ENCODE peak calls at places on chromosomes 11 and 22, in six cellular contexts. Y, L, U, B, V and M are unnamed samples.

GRCh38 chr22:29195118-29195963 is 10.4 kb upstream of the EMID1 start:
- DNase-seq in Y (no peak), L (no peak), U (peak), B (no peak), V (no peak), M (no peak)

GRCh38 chr22:22462813-22463567 is 45.6 kb downstream of the ZNF280B start:
- DNase-seq in Y (no peak), L (no peak), U (no peak), B (no peak), V (no peak), M (no peak)

GRCh38 chr11:66227700-66228099 is 40.7 kb upstream of the RAB1B start:
- DNase-seq in Y (no peak), L (no peak), U (no peak), B (no peak), V (no peak), M (no peak)

GRCh38 chr22:42766860-42767259 is 46.2 kb upstream of the A4GALT start:
- DNase-seq in Y (no peak), L (no peak), U (no peak), B (no peak), V (no peak), M (no peak)

GRCh38 chr11:17775507-17776212 is 41.1 kb downstream of the KCNC1 start:
- DNase-seq in Y (no peak), L (no peak), U (peak), B (no peak), V (no peak), M (no peak)

GRCh38 chr22:35349704-35350538 is 31.0 kb upstream of the HMOX1 start:
- DNase-seq in Y (no peak), L (no peak), U (no peak), B (no peak), V (no peak), M (no peak)

GRCh38 chr11:1222491-1223345 is at the start of gene MUC5B:
- DNase-seq in Y (peak), L (no peak), U (peak), B (peak), V (peak), M (peak)

GRCh38 chr11:17798716-17799115 is 64.1 kb downstream of the KCNC1 start:
- DNase-seq in Y (no peak), L (no peak), U (no peak), B (no peak), V (no peak), M (no peak)

GRCh38 chr11:4539603-4540219 is 5.3 kb upstream of the OR52M1 start:
- DNase-seq in Y (peak), L (peak), U (no peak), B (no peak), V (peak), M (peak)

GRCh38 chr11:65814131-65814959 is 19.4 kb upstream of the SNX32 start:
- DNase-seq in Y (no peak), L (no peak), U (no peak), B (no peak), V (no peak), M (peak)

GRCh38 chr22:46072030-46072881 is 78.1 kb upstream of the PPARA start:
- DNase-seq in Y (peak), L (no peak), U (peak), B (peak), V (no peak), M (peak)

GRCh38 chr22:46070215-46070721 is 80.1 kb upstream of the PPARA start:
- DNase-seq in Y (peak), L (peak), U (peak), B (peak), V (no peak), M (peak)

GRCh38 chr22:46070722-46071450 is 79.4 kb upstream of the PPARA start:
- DNase-seq in Y (peak), L (no peak), U (peak), B (peak), V (no peak), M (peak)

GRCh38 chr22:46072981-46073682 is 77.2 kb upstream of the PPARA start:
- DNase-seq in Y (peak), L (no peak), U (peak), B (peak), V (no peak), M (peak)

GRCh38 chr22:46071451-46072029 is 78.8 kb upstream of the PPARA start:
- DNase-seq in Y (peak), L (peak), U (peak), B (peak), V (no peak), M (peak)
- TF ChIP-seq EP300 in Y (peak), L (peak), U (no peak), B (no peak), V (no peak), M (no peak)

GRCh38 chr11:60840711-60841430 is 1.0 kb upstream of the CCDC86 start:
- DNase-seq in Y (peak), L (peak), U (peak), B (no peak), V (no peak), M (no peak)

GRCh38 chr11:60842688-60843605 is 1.0 kb downstream of the CCDC86 start:
- DNase-seq in Y (no peak), L (no peak), U (no peak), B (no peak), V (no peak), M (no peak)

GRCh38 chr11:60844870-60845221 is 2.9 kb downstream of the CCDC86 start:
- DNase-seq in Y (no peak), L (no peak), U (no peak), B (no peak), V (no peak), M (no peak)

GRCh38 chr11:60844045-60844869 is 2.3 kb downstream of the CCDC86 start:
- DNase-seq in Y (no peak), L (no peak), U (no peak), B (no peak), V (no peak), M (no peak)

DNA sequence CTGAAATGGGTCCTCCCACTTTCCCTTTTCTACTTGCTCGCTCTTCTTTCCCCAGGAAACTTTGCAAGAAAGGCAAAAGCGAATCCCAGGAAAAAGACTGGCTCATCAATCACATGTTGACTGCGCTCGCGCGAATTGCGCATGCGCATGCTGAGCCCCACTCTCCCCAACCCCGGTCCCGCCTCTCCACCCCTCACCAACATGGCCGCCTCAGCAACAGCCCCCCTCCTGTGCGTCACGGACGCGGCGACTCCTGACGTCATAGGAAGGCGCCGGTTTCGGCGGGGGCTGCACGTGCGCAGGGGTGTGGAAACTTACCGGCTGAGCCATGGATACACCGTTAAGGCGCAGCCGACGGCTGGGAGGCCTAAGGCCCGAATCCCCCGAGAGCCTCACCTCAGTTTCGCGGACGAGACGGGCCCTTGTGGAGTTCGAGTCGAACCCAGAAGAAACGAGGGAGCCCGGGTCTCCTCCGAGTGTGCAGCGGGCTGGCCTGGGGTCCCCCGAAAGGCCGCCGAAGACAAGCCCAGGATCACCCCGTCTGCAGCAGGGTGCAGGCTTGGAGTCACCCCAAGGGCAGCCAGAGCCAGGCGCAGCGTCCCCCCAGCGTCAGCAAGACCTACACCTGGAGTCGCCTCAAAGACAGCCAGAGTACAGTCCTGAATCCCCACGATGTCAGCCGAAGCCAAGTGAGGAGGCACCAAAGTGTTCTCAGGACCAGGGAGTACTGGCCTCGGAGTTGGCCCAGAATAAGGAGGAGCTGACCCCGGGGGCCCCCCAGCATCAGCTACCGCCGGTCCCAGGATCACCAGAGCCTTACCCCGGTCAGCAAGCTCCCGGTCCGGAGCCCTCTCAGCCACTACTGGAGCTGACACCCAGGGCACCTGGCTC is at the start of gene CCDC86:
- DNase-seq in Y (peak), L (peak), U (peak), B (peak), V (peak), M (peak)
- TF ChIP-seq EP300 in Y (peak), L (peak), U (peak), B (no peak), V (no peak), M (no peak)

DNA sequence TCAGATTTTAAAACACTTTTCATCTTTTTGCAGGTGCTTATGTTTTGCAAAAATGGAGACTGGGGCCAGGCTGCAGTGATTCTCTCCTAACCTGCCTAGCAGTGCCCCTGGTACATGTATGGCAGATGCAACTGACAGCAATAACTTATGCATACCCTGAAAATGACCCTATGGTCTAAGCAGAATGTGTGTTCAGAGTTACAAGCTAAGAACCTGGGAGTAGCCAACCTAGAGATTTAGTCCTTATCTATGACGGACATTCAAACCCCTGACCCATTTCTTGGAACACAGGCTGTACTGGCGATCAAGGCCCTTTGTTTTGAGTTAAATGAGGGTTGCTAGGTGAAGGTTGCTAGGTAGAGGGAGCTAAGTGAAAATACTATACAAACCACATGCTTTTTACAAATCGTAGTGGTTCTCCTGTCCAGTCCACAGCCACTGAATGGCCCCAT is 184.9 kb upstream of the SESN3 start:
- DNase-seq in Y (no peak), L (no peak), U (no peak), B (no peak), V (no peak), M (no peak)
- TF ChIP-seq EP300 in Y (no peak), L (no peak), U (no peak), B (no peak), V (no peak), M (no peak)

DNA sequence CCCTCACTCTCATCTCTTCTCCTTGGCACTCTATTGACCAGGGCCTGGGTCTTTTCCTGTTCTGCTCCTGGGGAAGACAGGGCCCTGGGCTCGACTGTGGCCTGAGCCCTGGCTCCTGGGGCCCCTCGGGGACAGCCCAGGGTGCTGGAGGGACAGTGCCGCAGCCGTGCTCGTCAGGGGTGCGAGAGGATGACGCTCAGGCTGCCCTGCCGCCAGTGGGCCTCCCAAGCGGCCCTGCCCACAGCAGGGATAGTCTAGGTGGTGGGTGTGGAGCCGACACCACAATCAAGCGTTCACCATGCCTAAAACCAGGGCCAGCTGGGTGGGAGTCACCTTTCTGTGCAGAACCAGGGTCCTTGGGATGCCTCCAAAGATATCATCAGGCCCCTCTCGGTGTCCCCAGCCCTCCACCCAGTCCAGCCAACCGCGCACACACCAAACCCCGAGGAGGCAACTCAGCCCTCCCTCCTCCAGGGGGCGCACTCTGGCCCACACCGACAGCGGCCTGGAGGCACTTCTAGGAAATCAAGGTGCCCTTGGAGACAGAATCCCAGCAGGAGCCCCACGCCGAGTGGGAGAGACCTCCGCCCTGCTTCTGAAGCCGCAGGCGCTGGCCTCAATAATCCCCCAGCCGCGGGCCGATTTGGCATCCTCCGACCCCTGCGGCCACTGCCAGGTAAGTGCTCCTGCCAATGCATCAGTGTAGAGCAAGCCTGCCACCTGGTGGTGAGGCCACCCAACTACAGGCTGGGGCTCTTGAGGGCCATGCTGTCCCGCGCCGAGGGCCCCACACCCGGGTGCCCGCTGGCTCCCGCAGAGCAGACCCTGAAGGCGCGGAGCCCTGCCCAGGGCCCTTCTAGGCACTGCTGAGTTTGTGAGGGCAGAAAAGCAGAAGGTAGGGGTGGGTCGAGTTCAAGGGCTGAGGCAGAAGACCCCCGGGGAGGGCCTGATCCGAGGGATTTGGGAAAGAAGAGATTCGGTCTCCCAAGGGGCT is 496.4 kb downstream of the BUD13 start:
- DNase-seq in Y (peak), L (peak), U (peak), B (peak), V (peak), M (peak)
- TF ChIP-seq EP300 in Y (no peak), L (no peak), U (no peak), B (no peak), V (no peak), M (no peak)

DNA sequence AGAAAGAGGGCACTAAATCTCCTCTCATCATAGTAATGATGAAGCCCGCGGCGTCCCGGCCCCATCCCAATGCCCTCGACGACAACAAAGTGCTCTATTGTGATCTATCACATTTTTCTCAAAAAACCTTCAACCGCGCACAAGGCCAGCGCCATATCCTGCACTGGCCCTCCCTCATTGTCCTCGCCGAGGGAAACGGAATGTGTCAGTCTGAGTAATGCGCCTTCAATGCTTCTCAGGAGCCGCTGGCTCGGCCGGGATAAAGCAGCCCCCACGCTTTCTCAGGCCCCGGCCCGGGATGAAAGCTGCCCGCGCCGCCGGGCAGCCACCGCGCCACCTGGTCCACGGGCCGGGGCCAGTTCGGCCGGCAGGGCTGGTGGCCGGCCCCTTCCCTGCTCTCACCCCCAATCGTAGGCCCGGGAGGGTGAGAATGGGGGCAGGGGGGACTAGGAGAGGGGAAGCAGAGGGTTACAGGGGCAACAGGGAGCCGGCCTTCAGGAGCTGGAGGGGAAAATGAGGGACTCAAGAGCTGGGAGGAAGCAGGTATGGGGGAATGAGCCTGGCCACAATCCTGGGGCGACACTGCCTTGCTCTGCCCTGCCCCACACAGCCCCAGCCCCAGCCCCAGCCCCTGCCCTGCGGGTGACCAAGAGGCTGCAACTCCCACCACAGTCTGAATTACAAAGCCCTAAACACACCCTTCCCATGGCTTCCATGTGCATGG is 10.0 kb upstream of the LINC01488 start:
- DNase-seq in Y (no peak), L (no peak), U (no peak), B (no peak), V (no peak), M (no peak)
- TF ChIP-seq EP300 in Y (no peak), L (no peak), U (no peak), B (no peak), V (no peak), M (no peak)

GRCh38 chr22:18048441-18048898 is 24.1 kb upstream of the MICAL3 start:
- DNase-seq in Y (no peak), L (no peak), U (peak), B (no peak), V (no peak), M (no peak)

GRCh38 chr22:18045794-18046193 is 21.4 kb upstream of the MICAL3 start:
- DNase-seq in Y (no peak), L (no peak), U (no peak), B (no peak), V (no peak), M (no peak)

GRCh38 chr22:18048041-18048440 is 23.7 kb upstream of the MICAL3 start:
- DNase-seq in Y (no peak), L (no peak), U (no peak), B (no peak), V (no peak), M (no peak)

GRCh38 chr22:18042685-18043084 is 18.3 kb upstream of the MICAL3 start:
- DNase-seq in Y (no peak), L (no peak), U (no peak), B (no peak), V (no peak), M (no peak)

DNA sequence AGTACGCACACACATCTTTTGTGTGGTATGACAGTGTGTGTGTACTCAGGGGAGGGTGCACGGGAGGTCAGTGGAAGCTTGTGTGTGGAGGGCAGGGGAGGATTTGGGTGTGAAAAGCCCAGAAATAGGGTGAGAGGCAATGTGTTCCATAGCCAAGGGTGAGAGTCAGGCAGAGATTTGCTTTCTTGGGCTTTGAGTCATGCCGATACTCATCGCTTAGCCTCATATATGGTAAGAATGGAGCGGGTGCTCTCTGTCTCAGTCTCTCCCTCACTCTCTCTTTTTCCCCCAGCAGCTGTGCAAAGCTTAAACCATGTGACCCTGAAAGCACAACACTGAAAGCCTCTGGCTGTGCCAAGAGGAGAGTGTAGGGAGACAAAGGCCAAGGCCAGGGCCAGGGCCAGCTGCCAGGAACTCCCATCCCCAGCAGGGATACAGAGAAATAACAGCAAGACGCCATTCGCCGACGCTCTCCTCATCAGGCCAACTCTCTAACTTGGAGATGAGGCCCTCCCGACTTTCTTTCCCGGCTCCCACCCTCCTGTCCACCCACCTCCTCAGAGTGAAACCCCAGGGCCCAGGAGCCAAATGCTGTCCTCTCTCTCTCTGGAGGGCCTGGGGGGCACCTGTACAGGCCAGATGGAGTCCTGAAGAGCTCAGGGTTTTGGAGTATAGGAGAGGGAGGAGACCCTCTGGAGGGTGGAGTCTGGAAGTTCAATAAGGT is 20.3 kb upstream of the MICAL3 start:
- DNase-seq in Y (no peak), L (peak), U (no peak), B (no peak), V (no peak), M (peak)
- TF ChIP-seq EP300 in Y (no peak), L (peak), U (no peak), B (no peak), V (no peak), M (no peak)